ENCODE peak calls at places on chromosomes 4 and X, in five cellular contexts. One of them, this sample, is unnamed.
A peak's percentile ranks its signal among the peaks of the same experiment; 100 is the strongest.

GRCh38 chrX:22220941-22221340 is 51.8 kb upstream of the CBLL2 start:
- DNase-seq in cardiac fibroblast: peak; percentile 2
- DNase-seq in IMR-90: peak; percentile 88
- DNase-seq in HCT116: peak; percentile 2
- DNase-seq in BE2C: no peak
- DNase-seq in this sample: peak; percentile 75

GRCh38 chrX:121853762-121854613 is 806.6 kb downstream of the GLUD2 start:
- DNase-seq in cardiac fibroblast: no peak
- DNase-seq in IMR-90: no peak
- DNase-seq in HCT116: no peak
- DNase-seq in BE2C: no peak
- DNase-seq in this sample: no peak

GRCh38 chrX:16633754-16634153 is 16.2 kb upstream of the S100G start:
- DNase-seq in cardiac fibroblast: peak; percentile 45
- DNase-seq in IMR-90: peak; percentile 50
- DNase-seq in HCT116: no peak
- DNase-seq in BE2C: no peak
- DNase-seq in this sample: peak; percentile 25

GRCh38 chr4:55758081-55758480 is 61.5 kb upstream of the EXOC1L start:
- DNase-seq in cardiac fibroblast: no peak
- DNase-seq in IMR-90: no peak
- DNase-seq in HCT116: no peak
- DNase-seq in BE2C: no peak
- DNase-seq in this sample: no peak

GRCh38 chr4:40199179-40199670 is 2.4 kb downstream of the RHOH start:
- DNase-seq in cardiac fibroblast: no peak
- DNase-seq in IMR-90: no peak
- DNase-seq in HCT116: no peak
- DNase-seq in BE2C: no peak
- DNase-seq in this sample: no peak

GRCh38 chrX:125205084-125205917 is 114.4 kb upstream of the TEX13C start:
- DNase-seq in cardiac fibroblast: no peak
- DNase-seq in IMR-90: no peak
- DNase-seq in HCT116: no peak
- DNase-seq in BE2C: peak; percentile 3
- DNase-seq in this sample: peak; percentile 45

GRCh38 chr4:8185280-8185679 is 13.8 kb upstream of the SH3TC1 start:
- DNase-seq in cardiac fibroblast: peak; percentile 71
- DNase-seq in IMR-90: peak; percentile 84
- DNase-seq in HCT116: no peak
- DNase-seq in BE2C: no peak
- DNase-seq in this sample: peak; percentile 93

GRCh38 chrX:91137881-91138280 is 296.8 kb upstream of the PABPC5 start:
- DNase-seq in cardiac fibroblast: no peak
- DNase-seq in IMR-90: no peak
- DNase-seq in HCT116: no peak
- DNase-seq in BE2C: no peak
- DNase-seq in this sample: no peak

GRCh38 chrX:19514791-19515614 is at the start of gene MAP3K15:
- DNase-seq in cardiac fibroblast: peak; percentile 2
- DNase-seq in IMR-90: no peak
- DNase-seq in HCT116: no peak
- DNase-seq in BE2C: peak; percentile 49
- DNase-seq in this sample: no peak

GRCh38 chr4:17667653-17668201 is 53.3 kb downstream of the MED28 start:
- DNase-seq in cardiac fibroblast: no peak
- DNase-seq in IMR-90: no peak
- DNase-seq in HCT116: no peak
- DNase-seq in BE2C: no peak
- DNase-seq in this sample: no peak

GRCh38 chr4:176794151-176794550 is 1.4 kb upstream of the VEGFC start:
- DNase-seq in cardiac fibroblast: peak; percentile 85
- DNase-seq in IMR-90: peak; percentile 98
- DNase-seq in HCT116: no peak
- DNase-seq in BE2C: no peak
- DNase-seq in this sample: peak; percentile 90

GRCh38 chr4:29082684-29083083 is 1637.5 kb upstream of the PCDH7 start:
- DNase-seq in cardiac fibroblast: no peak
- DNase-seq in IMR-90: no peak
- DNase-seq in HCT116: no peak
- DNase-seq in BE2C: no peak
- DNase-seq in this sample: no peak

GRCh38 chr4:73139991-73140390 is 70.5 kb upstream of the COX18 start:
- DNase-seq in cardiac fibroblast: peak; percentile 10
- DNase-seq in IMR-90: peak; percentile 31
- DNase-seq in HCT116: no peak
- DNase-seq in BE2C: no peak
- DNase-seq in this sample: peak; percentile 19

GRCh38 chrX:45031830-45032229 is 158.8 kb downstream of the KDM6A start:
- DNase-seq in cardiac fibroblast: no peak
- DNase-seq in IMR-90: no peak
- DNase-seq in HCT116: no peak
- DNase-seq in BE2C: no peak
- DNase-seq in this sample: no peak

GRCh38 chr4:75338352-75338880 is 175.8 kb downstream of the RCHY1 start:
- DNase-seq in cardiac fibroblast: no peak
- DNase-seq in IMR-90: peak; percentile 30
- DNase-seq in HCT116: no peak
- DNase-seq in BE2C: no peak
- DNase-seq in this sample: no peak

GRCh38 chrX:107549504-107549903 is 78.8 kb upstream of the PRPS1 start:
- DNase-seq in cardiac fibroblast: no peak
- DNase-seq in IMR-90: no peak
- DNase-seq in HCT116: no peak
- DNase-seq in BE2C: no peak
- DNase-seq in this sample: no peak

GRCh38 chr4:97664741-97665140 is 478.5 kb downstream of the STPG2 start:
- DNase-seq in cardiac fibroblast: no peak
- DNase-seq in IMR-90: no peak
- DNase-seq in HCT116: no peak
- DNase-seq in BE2C: no peak
- DNase-seq in this sample: no peak

GRCh38 chr4:165016971-165017370 is 14.8 kb upstream of the TRIM60 start:
- DNase-seq in cardiac fibroblast: peak; percentile 2
- DNase-seq in IMR-90: no peak
- DNase-seq in HCT116: peak; percentile 32
- DNase-seq in BE2C: peak; percentile 21
- DNase-seq in this sample: no peak

GRCh38 chr4:175758050-175758449 is 54.0 kb downstream of the GPM6A start:
- DNase-seq in cardiac fibroblast: no peak
- DNase-seq in IMR-90: no peak
- DNase-seq in HCT116: no peak
- DNase-seq in BE2C: no peak
- DNase-seq in this sample: no peak

GRCh38 chrX:70253377-70254062 is 6.5 kb downstream of the P2RY4 start:
- DNase-seq in cardiac fibroblast: no peak
- DNase-seq in IMR-90: peak; percentile 18
- DNase-seq in HCT116: peak; percentile 39
- DNase-seq in BE2C: no peak
- DNase-seq in this sample: no peak

GRCh38 chrX:152927858-152928760 is 30.2 kb downstream of the ZNF185 start:
- DNase-seq in cardiac fibroblast: no peak
- DNase-seq in IMR-90: no peak
- DNase-seq in HCT116: no peak
- DNase-seq in BE2C: no peak
- DNase-seq in this sample: no peak

GRCh38 chrX:29308726-29309125 is 721.5 kb downstream of the IL1RAPL1 start:
- DNase-seq in cardiac fibroblast: no peak
- DNase-seq in IMR-90: no peak
- DNase-seq in HCT116: no peak
- DNase-seq in BE2C: no peak
- DNase-seq in this sample: no peak

GRCh38 chr4:173626277-173626676 is 96.2 kb upstream of the HAND2 start:
- DNase-seq in cardiac fibroblast: no peak
- DNase-seq in IMR-90: no peak
- DNase-seq in HCT116: no peak
- DNase-seq in BE2C: no peak
- DNase-seq in this sample: no peak

GRCh38 chrX:45769919-45770582 is 569.4 kb upstream of the DIPK2B start:
- DNase-seq in cardiac fibroblast: peak; percentile 94
- DNase-seq in IMR-90: peak; percentile 91
- DNase-seq in HCT116: no peak
- DNase-seq in BE2C: no peak
- DNase-seq in this sample: peak; percentile 92

GRCh38 chr4:109009909-109010308 is 247.1 kb upstream of the ETNPPL start:
- DNase-seq in cardiac fibroblast: peak; percentile 63
- DNase-seq in IMR-90: peak; percentile 84
- DNase-seq in HCT116: no peak
- DNase-seq in BE2C: no peak
- DNase-seq in this sample: no peak

GRCh38 chrX:18228069-18228468 is 7.4 kb upstream of the BEND2 start:
- DNase-seq in cardiac fibroblast: no peak
- DNase-seq in IMR-90: no peak
- DNase-seq in HCT116: no peak
- DNase-seq in BE2C: no peak
- DNase-seq in this sample: no peak

GRCh38 chrX:68090266-68090665 is 343.0 kb downstream of the OPHN1 start:
- DNase-seq in cardiac fibroblast: no peak
- DNase-seq in IMR-90: no peak
- DNase-seq in HCT116: no peak
- DNase-seq in BE2C: no peak
- DNase-seq in this sample: no peak

GRCh38 chr4:142846729-142847606 is 867 bp upstream of the INPP4B start:
- DNase-seq in cardiac fibroblast: peak; percentile 31
- DNase-seq in IMR-90: no peak
- DNase-seq in HCT116: peak; percentile 57
- DNase-seq in BE2C: peak; percentile 8
- DNase-seq in this sample: peak; percentile 14

GRCh38 chr4:177450421-177451107 is 8.3 kb upstream of the AGA start:
- DNase-seq in cardiac fibroblast: peak; percentile 29
- DNase-seq in IMR-90: peak; percentile 29
- DNase-seq in HCT116: no peak
- DNase-seq in BE2C: no peak
- DNase-seq in this sample: no peak

GRCh38 chr4:14338866-14339265 is 663.4 kb upstream of the CPEB2 start:
- DNase-seq in cardiac fibroblast: no peak
- DNase-seq in IMR-90: no peak
- DNase-seq in HCT116: no peak
- DNase-seq in BE2C: no peak
- DNase-seq in this sample: no peak

GRCh38 chrX:71671043-71671829 is 3.9 kb downstream of the LOC101059915 start:
- DNase-seq in cardiac fibroblast: no peak
- DNase-seq in IMR-90: no peak
- DNase-seq in HCT116: no peak
- DNase-seq in BE2C: no peak
- DNase-seq in this sample: no peak

GRCh38 chr4:8113611-8114343 is 44.8 kb downstream of the ABLIM2 start:
- DNase-seq in cardiac fibroblast: no peak
- DNase-seq in IMR-90: no peak
- DNase-seq in HCT116: no peak
- DNase-seq in BE2C: no peak
- DNase-seq in this sample: no peak

GRCh38 chr4:22556411-22556969 is 40.6 kb upstream of the ADGRA3 start:
- DNase-seq in cardiac fibroblast: no peak
- DNase-seq in IMR-90: no peak
- DNase-seq in HCT116: no peak
- DNase-seq in BE2C: no peak
- DNase-seq in this sample: no peak

GRCh38 chr4:69782651-69783310 is 22.4 kb upstream of the SULT1B1 start:
- DNase-seq in cardiac fibroblast: no peak
- DNase-seq in IMR-90: no peak
- DNase-seq in HCT116: no peak
- DNase-seq in BE2C: no peak
- DNase-seq in this sample: no peak
- TF ChIP-seq CTCF in cardiac fibroblast: no peak
- TF ChIP-seq CTCF in IMR-90: no peak
- TF ChIP-seq CTCF in HCT116: no peak
- TF ChIP-seq CTCF in BE2C: no peak
- TF ChIP-seq CTCF in this sample: no peak

GRCh38 chrX:49880668-49881067 is 1.4 kb downstream of the USP27X start:
- DNase-seq in cardiac fibroblast: no peak
- DNase-seq in IMR-90: no peak
- DNase-seq in HCT116: no peak
- DNase-seq in BE2C: no peak
- DNase-seq in this sample: no peak
- H3K4me3 ChIP-seq in cardiac fibroblast: no peak overlapping the region
- H3K4me3 ChIP-seq in IMR-90: no peak overlapping the region
- H3K4me3 ChIP-seq in HCT116: no peak overlapping the region
- H3K4me3 ChIP-seq in BE2C: no peak overlapping the region
- H3K4me3 ChIP-seq in this sample: no peak overlapping the region

DNA sequence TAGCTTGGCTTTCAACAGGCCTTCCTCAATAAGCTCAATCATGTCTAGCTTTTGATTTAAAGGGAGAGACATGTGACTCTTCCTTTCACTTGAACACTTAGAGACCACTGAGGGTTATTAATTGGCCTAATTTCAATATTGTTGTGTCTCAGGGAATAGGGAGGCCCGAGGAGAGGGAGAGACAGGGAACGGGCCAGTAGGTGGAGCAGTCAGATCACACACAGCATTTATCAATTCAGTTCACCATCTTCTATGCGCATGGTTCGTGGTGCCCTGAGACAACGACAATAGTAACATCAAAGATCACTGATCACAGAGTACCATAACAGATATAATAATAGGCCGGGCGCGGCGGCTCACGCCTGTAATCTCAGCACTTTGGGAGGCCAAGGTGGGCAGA is 17.8 kb downstream of the ZNF81 start:
- DNase-seq in cardiac fibroblast: peak; percentile 54
- DNase-seq in IMR-90: peak; percentile 13
- DNase-seq in HCT116: no peak
- DNase-seq in BE2C: peak; percentile 31
- DNase-seq in this sample: peak; percentile 5
- TF ChIP-seq CTCF in cardiac fibroblast: peak; percentile 42
- TF ChIP-seq CTCF in IMR-90: peak; percentile 43
- TF ChIP-seq CTCF in HCT116: peak; percentile 43
- TF ChIP-seq CTCF in BE2C: peak; percentile 54
- TF ChIP-seq CTCF in this sample: peak; percentile 48

GRCh38 chrX:37922926-37923325 is 75.6 kb upstream of the DYNLT3 start:
- DNase-seq in cardiac fibroblast: no peak
- DNase-seq in IMR-90: no peak
- DNase-seq in HCT116: no peak
- DNase-seq in BE2C: peak; percentile 39
- DNase-seq in this sample: no peak

GRCh38 chrX:37918703-37919102 is 71.3 kb upstream of the DYNLT3 start:
- DNase-seq in cardiac fibroblast: no peak
- DNase-seq in IMR-90: no peak
- DNase-seq in HCT116: no peak
- DNase-seq in BE2C: no peak
- DNase-seq in this sample: no peak

GRCh38 chrX:37912797-37913196 is 65.4 kb upstream of the DYNLT3 start:
- DNase-seq in cardiac fibroblast: no peak
- DNase-seq in IMR-90: no peak
- DNase-seq in HCT116: no peak
- DNase-seq in BE2C: no peak
- DNase-seq in this sample: no peak

GRCh38 chrX:37921758-37922157 is 74.4 kb upstream of the DYNLT3 start:
- DNase-seq in cardiac fibroblast: peak; percentile 3
- DNase-seq in IMR-90: peak; percentile 66
- DNase-seq in HCT116: no peak
- DNase-seq in BE2C: no peak
- DNase-seq in this sample: peak; percentile 62

DNA sequence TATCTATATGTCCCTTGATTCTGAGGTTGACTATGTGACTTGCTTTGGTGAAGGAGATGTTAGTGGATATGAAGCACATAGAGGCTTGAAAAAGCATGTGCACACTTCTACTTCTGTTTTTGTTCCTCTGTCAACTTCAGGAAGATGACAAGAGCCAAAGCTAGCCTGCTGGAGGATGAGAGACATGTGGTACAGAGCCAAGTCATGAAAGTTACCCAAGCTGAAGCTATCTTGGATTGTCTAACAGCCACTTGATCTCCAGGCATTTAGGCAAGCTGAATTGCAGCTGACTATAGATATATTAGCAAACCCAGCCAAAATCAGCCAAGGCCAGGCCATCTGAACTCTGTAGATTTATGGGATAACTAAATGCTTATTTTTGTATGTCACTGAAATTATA is 70.8 kb upstream of the DYNLT3 start:
- DNase-seq in cardiac fibroblast: no peak
- DNase-seq in IMR-90: no peak
- DNase-seq in HCT116: no peak
- DNase-seq in BE2C: no peak
- DNase-seq in this sample: no peak
- H3K4me3 ChIP-seq in cardiac fibroblast: no peak overlapping the region
- H3K4me3 ChIP-seq in IMR-90: no peak overlapping the region
- H3K4me3 ChIP-seq in HCT116: no peak overlapping the region
- H3K4me3 ChIP-seq in BE2C: no peak overlapping the region
- H3K4me3 ChIP-seq in this sample: no peak overlapping the region

This sample was measured in astrocyte of the spinal cord.